ENCODE peak calls at places on chromosomes 7 and 10, in four cellular contexts. One of them, this sample, is unnamed.

GRCh38 chr7:101378808-101379207 is 16.1 kb downstream of the COL26A1 start:
- DNase-seq in fibroblast of mammary gland: no peak
- DNase-seq in effector CD4-positive, alpha-beta T cell: no peak
- DNase-seq in spleen: no peak
- DNase-seq in this sample: no peak

GRCh38 chr10:11875183-11875498 is 52.0 kb downstream of the PROSER2 start:
- DNase-seq in effector CD4-positive, alpha-beta T cell: no peak
- DNase-seq in spleen: no peak
- DNase-seq in fibroblast of mammary gland: no peak
- DNase-seq in this sample: no peak

GRCh38 chr10:22945934-22946673 is 18.3 kb downstream of the ARMC3 start:
- DNase-seq in effector CD4-positive, alpha-beta T cell: no peak
- DNase-seq in spleen: no peak
- DNase-seq in fibroblast of mammary gland: no peak
- DNase-seq in this sample: no peak

GRCh38 chr10:34290412-34291082 is 524.5 kb downstream of the PARD3 start:
- DNase-seq in effector CD4-positive, alpha-beta T cell: no peak
- DNase-seq in spleen: no peak
- DNase-seq in fibroblast of mammary gland: peak
- DNase-seq in this sample: no peak

GRCh38 chr10:13678444-13678843 is 91.7 kb downstream of the PRPF18 start:
- DNase-seq in effector CD4-positive, alpha-beta T cell: no peak
- DNase-seq in spleen: peak
- DNase-seq in fibroblast of mammary gland: no peak
- DNase-seq in this sample: no peak

GRCh38 chr7:138842111-138842510 is 44.1 kb upstream of the ATP6V0A4 start:
- DNase-seq in spleen: no peak
- DNase-seq in fibroblast of mammary gland: peak
- DNase-seq in effector CD4-positive, alpha-beta T cell: no peak
- DNase-seq in this sample: no peak

GRCh38 chr7:157466473-157467261 is 129.9 kb downstream of the DNAJB6 start:
- DNase-seq in fibroblast of mammary gland: no peak
- DNase-seq in spleen: peak
- DNase-seq in effector CD4-positive, alpha-beta T cell: no peak
- DNase-seq in this sample: no peak

GRCh38 chr7:53628775-53629174 is 593.3 kb downstream of the POM121L12 start:
- DNase-seq in spleen: no peak
- DNase-seq in fibroblast of mammary gland: no peak
- DNase-seq in effector CD4-positive, alpha-beta T cell: no peak
- DNase-seq in this sample: no peak

GRCh38 chr7:130421685-130422084 is 19.1 kb downstream of the CEP41 start:
- DNase-seq in spleen: no peak
- DNase-seq in fibroblast of mammary gland: peak
- DNase-seq in effector CD4-positive, alpha-beta T cell: no peak
- DNase-seq in this sample: no peak

GRCh38 chr10:43221419-43222293 is 45.2 kb downstream of the RASGEF1A start:
- DNase-seq in spleen: peak
- DNase-seq in fibroblast of mammary gland: no peak
- DNase-seq in effector CD4-positive, alpha-beta T cell: peak
- DNase-seq in this sample: no peak

GRCh38 chr7:80135306-80136104 is 874 bp downstream of the GNAI1 start:
- DNase-seq in fibroblast of mammary gland: peak
- DNase-seq in spleen: no peak
- DNase-seq in effector CD4-positive, alpha-beta T cell: no peak
- DNase-seq in this sample: no peak

GRCh38 chr7:91264924-91265681 is 870 bp downstream of the FZD1 start:
- DNase-seq in effector CD4-positive, alpha-beta T cell: no peak
- DNase-seq in spleen: peak
- DNase-seq in fibroblast of mammary gland: peak
- DNase-seq in this sample: no peak

GRCh38 chr7:26459794-26460193 is 168.1 kb downstream of the SNX10 start:
- DNase-seq in fibroblast of mammary gland: no peak
- DNase-seq in spleen: no peak
- DNase-seq in effector CD4-positive, alpha-beta T cell: no peak
- DNase-seq in this sample: no peak

GRCh38 chr10:70602665-70603438 is at the start of gene PRF1:
- DNase-seq in fibroblast of mammary gland: no peak
- DNase-seq in spleen: peak
- DNase-seq in effector CD4-positive, alpha-beta T cell: peak
- DNase-seq in this sample: no peak

This sample was measured in SHP77 treated with DMSO at 0.1 percent for 48 hours.